ENCODE peak calls at places on chromosome 9, in four cellular contexts. U is foreskin keratinocyte, E is neural crest cell, S is coronary artery. F is an unnamed sample.

GRCh38 chr9:130682490-130683121 is 11.0 kb upstream of the EXOSC2 start:
- DNase-seq in E (peak), U (no peak), S (no peak), F (peak)

GRCh38 chr9:21559402-21560280 is 77.5 kb upstream of the IFNE start:
- DNase-seq in E (peak), U (peak), S (no peak), F (no peak)

GRCh38 chr9:33287087-33287490 is 3.2 kb upstream of the NFX1 start:
- DNase-seq in U (peak), E (peak), S (no peak), F (peak)

GRCh38 chr9:7266911-7267555 is 509.3 kb downstream of the KDM4C start:
- DNase-seq in U (no peak), E (peak), S (no peak), F (no peak)

GRCh38 chr9:131839281-131840084 is 99.6 kb upstream of the RAPGEF1 start:
- DNase-seq in U (peak), E (no peak), S (no peak), F (no peak)

GRCh38 chr9:136860529-136860928 is 5.6 kb downstream of the EDF1 start:
- DNase-seq in U (no peak), E (no peak), S (no peak), F (no peak)

GRCh38 chr9:88537743-88538055 is 2.7 kb downstream of the NXNL2 start:
- DNase-seq in S (peak), E (peak), U (peak), F (no peak)

GRCh38 chr9:15244001-15244441 is 63.0 kb downstream of the TTC39B start:
- DNase-seq in S (no peak), E (no peak), U (no peak), F (no peak)

GRCh38 chr9:9747787-9748186 is 865.0 kb downstream of the PTPRD start:
- DNase-seq in U (peak), E (no peak), S (no peak), F (no peak)

GRCh38 chr9:8560560-8561525 is 761.3 kb upstream of the DMAC1 start:
- DNase-seq in S (no peak), U (no peak), E (no peak), F (no peak)

GRCh38 chr9:14561929-14562386 is 131.3 kb downstream of the ZDHHC21 start:
- DNase-seq in U (no peak), S (no peak), E (no peak), F (no peak)

GRCh38 chr9:128627906-128628305 is 28.7 kb downstream of the DYNC2I2 start:
- DNase-seq in U (no peak), S (no peak), E (no peak), F (no peak)

GRCh38 chr9:75451045-75451444 is 362.7 kb downstream of the OSTF1 start:
- DNase-seq in S (no peak), U (no peak), E (no peak), F (no peak)

GRCh38 chr9:37971691-37972090 is 67.8 kb upstream of the SLC25A51 start:
- DNase-seq in U (peak), S (no peak), E (no peak), F (no peak)

GRCh38 chr9:92360083-92360482 is 34.3 kb downstream of the CENPP start:
- DNase-seq in S (no peak), U (no peak), E (no peak), F (no peak)

GRCh38 chr9:84271004-84271886 is 69.3 kb downstream of the SLC28A3 start:
- DNase-seq in S (no peak), E (peak), U (peak), F (no peak)

GRCh38 chr9:2351324-2351723 is 270.3 kb upstream of the VLDLR start:
- DNase-seq in S (no peak), E (no peak), U (no peak), F (no peak)

GRCh38 chr9:132006657-132007370 is 72.9 kb downstream of the MED27 start:
- DNase-seq in S (no peak), E (no peak), U (peak), F (no peak)

GRCh38 chr9:93252781-93253530 is 69.0 kb downstream of the WNK2 start:
- DNase-seq in E (no peak), U (no peak), S (no peak), F (no peak)

GRCh38 chr9:125541840-125542243 is 165.2 kb downstream of the MAPKAP1 start:
- DNase-seq in E (no peak), S (no peak), U (no peak), F (no peak)

GRCh38 chr9:2298217-2298616 is 283.1 kb downstream of the SMARCA2 start:
- DNase-seq in S (no peak), E (no peak), U (no peak), F (no peak)

GRCh38 chr9:130451509-130452388 is 7.0 kb downstream of the ASS1 start:
- DNase-seq in U (peak), E (no peak), S (peak), F (no peak)

GRCh38 chr9:97577051-97577450 is 56.1 kb downstream of the TSTD2 start:
- DNase-seq in E (no peak), S (no peak), U (no peak), F (no peak)

GRCh38 chr9:136740971-136741884 is 1.5 kb downstream of the LCN10 start:
- DNase-seq in U (no peak), S (no peak), E (no peak), F (no peak)

GRCh38 chr9:126606483-126606870 is 7.3 kb upstream of the LMX1B start:
- DNase-seq in E (no peak), S (no peak), U (no peak), F (no peak)

GRCh38 chr9:77750284-77750683 is 102.2 kb upstream of the GNA14 start:
- DNase-seq in U (no peak), E (no peak), S (no peak), F (no peak)

DNA sequence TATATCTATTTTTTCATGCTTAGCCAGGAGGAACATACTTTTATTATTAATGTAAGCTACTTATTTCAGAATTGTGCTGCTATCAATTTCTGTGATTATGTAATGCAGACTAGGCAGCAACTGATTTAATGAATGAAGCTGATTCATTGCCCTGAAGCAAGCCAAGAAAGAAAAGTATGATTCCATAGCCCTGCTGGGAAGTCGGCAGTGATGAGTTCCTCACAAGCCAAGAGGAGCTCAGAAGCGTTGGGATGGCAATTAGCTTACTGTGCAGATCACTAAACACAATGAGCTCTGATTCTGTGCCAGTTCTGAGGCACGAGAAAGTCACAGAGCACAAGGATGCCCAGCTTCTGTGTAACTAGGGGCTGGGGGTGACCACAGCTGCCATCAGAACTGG is 254.3 kb upstream of the KLF9 start:
- DNase-seq in S (no peak), E (no peak), U (peak), F (no peak)
- TF ChIP-seq CTCF in S (no peak), E (no peak), U (no peak), F (no peak)

DNA sequence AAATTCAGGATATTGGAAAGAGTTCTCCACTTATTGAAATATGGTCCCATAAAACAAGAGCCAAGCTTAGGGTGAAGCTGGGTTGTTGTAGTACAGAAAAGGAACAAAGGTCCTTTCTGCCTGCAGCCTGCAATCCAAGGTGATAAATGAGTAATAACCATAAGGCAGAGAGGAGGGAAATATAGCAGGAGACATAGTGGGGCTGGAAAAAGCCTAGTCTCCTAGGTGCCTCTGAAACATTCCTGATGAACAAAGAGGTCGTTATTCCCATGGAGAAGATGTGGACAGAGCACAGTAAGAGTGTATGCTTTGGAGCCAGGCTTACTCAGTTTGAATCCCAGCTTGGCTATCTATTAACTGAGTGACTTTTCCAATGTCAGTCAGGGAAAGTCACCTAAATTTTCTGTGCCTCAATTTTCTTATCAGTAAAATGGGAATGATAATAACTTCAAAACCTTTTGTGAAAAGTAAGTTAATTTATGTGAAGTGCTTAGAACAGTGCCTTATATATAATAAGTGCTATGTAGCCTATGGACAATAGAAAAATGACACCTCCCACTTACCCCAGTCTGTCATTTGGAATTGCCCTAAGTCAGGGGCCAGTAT is 110.8 kb upstream of the GRIN3A start:
- DNase-seq in E (no peak), S (no peak), U (no peak), F (no peak)
- TF ChIP-seq CTCF in E (no peak), S (no peak), U (no peak), F (no peak)

GRCh38 chr9:104386425-104387069 is 117.5 kb upstream of the OR13F1 start:
- DNase-seq in S (no peak), E (no peak), U (peak), F (no peak)
- TF ChIP-seq CTCF in S (peak), E (peak), U (peak), F (peak)

DNA sequence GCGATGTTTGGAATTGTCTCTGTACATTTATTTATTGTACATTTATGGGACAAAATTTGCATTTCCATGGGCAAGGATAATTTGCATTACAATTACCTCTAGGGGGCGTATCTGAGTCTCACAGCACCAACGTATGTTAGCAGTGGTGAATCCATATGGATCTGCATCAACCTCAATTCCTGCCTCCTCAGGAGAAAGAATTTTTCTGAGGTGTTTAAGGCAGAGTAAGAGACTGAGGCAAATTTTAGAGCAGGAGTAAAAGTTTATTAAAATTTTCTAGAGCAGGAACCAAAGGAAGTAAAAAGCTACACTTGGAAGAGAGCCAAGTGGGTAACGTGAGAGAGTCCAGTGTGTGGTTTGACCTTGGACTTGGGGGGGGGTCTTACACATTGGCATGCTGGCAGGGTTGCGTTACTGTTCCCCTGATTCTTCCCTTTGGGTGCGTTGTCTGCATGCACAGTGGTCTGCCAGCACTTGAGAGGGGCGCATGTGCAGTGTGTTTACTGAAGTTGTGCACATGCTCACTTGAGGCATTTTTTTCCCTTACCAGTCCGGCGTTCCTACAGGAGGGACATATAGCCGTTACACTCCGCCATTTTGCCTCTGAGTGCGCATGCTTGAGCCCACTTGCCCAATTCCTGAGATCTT is 21.0 kb upstream of the RAB14 start:
- DNase-seq in E (no peak), U (no peak), S (no peak), F (no peak)
- TF ChIP-seq CTCF in E (peak), U (peak), S (peak), F (peak)

GRCh38 chr9:74006935-74007334 is 490.2 kb upstream of the RORB start:
- DNase-seq in U (no peak), E (no peak), S (no peak), F (no peak)
- TF ChIP-seq CTCF in U (peak), E (peak), S (no peak), F (peak)

DNA sequence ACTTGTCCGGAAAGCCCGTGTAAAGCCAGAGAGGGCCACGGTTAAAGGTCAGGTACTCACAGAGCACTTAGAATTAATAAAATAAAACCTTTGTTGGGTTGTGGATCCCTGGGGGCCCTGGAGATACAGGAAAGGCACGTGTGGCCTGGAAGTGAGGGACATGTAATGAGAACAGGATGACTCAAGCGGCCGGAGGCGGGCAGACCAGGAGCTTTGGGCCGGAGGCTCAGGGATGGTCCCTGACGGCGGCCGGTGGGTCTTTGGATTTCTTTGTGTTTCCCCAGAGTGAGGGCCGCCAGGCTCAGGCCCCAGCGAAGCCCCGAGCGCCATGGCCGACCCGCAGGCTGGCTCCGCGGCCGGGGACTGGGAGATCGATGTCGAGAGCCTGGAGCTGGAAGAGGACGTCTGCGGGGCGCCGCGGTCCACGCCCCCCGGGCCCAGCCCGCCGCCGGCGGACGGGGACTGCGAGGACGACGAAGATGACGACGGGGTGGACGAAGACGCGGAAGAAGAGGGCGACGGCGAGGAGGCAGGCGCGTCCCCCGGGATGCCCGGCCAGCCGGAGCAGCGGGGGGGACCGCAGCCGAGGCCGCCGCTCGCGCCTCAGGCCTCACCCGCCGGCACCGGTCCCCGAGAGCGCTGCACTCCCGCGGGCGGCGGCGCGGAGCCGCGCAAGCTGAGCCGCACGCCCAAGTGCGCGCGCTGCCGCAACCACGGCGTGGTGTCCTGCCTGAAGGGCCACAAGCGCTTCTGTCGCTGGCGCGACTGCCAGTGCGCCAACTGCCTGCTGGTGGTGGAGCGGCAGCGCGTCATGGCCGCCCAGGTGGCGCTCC is 1.3 kb downstream of the DMRT2 start:
- DNase-seq in S (no peak), U (no peak), E (peak), F (no peak)
- TF ChIP-seq CTCF in S (no peak), U (peak), E (peak), F (peak)

GRCh38 chr9:68417762-68418161 is 61.4 kb downstream of the PGM5 start:
- DNase-seq in E (no peak), U (no peak), S (no peak), F (no peak)

GRCh38 chr9:68418259-68418845 is 61.9 kb downstream of the PGM5 start:
- DNase-seq in U (no peak), S (no peak), E (no peak), F (no peak)

GRCh38 chr9:68416891-68417570 is 60.6 kb downstream of the PGM5 start:
- DNase-seq in U (no peak), E (no peak), S (no peak), F (no peak)
- TF ChIP-seq CTCF in U (no peak), E (peak), S (no peak), F (peak)

GRCh38 chr9:72485821-72486605 is 35.4 kb upstream of the TMC1 start:
- DNase-seq in U (peak), S (no peak), E (no peak), F (no peak)
- TF ChIP-seq CTCF in U (no peak), S (no peak), E (no peak), F (no peak)

DNA sequence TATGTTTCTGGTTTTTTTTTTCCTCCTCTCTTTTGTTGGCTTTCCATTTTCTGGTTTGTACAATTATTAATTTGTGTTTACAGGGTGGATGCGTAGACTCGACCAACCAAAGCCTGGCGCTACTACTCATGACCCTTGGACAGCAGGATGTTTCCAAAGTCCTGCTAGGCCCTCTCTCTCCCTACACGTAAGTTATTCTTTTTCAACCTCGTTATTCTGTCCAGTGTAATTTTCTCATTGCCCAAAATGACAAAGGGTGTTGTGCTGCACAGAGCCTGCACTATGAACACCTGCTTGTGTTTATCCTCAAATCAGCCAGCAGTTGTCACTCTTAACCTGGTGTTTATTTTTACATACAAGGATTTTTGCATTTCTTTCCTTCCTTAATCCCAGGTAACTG is 56.6 kb downstream of the RCL1 start:
- DNase-seq in U (no peak), S (no peak), E (no peak), F (no peak)
- TF ChIP-seq CTCF in U (peak), S (no peak), E (no peak), F (no peak)